ENCODE peak calls at places on chromosomes 11 and 22, in ten cellular contexts. I, U, V, K, P, M, O, C, Z and R are unnamed samples.
A peak's percentile ranks its signal among the peaks of the same experiment; 100 is the strongest.

GRCh38 chr22:39362271-39362670 is 12.5 kb downstream of the SYNGR1 start:
- DNase-seq in Z (no peak), O (peak; percentile 46), U (no peak), V (no peak), M (no peak), C (no peak), I (no peak), P (no peak), K (no peak), R (no peak)

GRCh38 chr22:46833228-46833627 is 70.8 kb downstream of the TBC1D22A start:
- DNase-seq in C (no peak), Z (peak; percentile 25), P (no peak), K (no peak), U (no peak), O (peak; percentile 67), I (peak; percentile 29), V (no peak), M (peak; percentile 14), R (peak; percentile 41)

GRCh38 chr22:39652990-39653786 is 82.6 kb downstream of the CACNA1I start:
- DNase-seq in Z (no peak), M (no peak), O (no peak), U (no peak), P (peak; percentile 48), V (no peak), I (no peak), C (no peak), K (no peak), R (no peak)

GRCh38 chr22:22814666-22815396 is 72.8 kb upstream of the IGLL5 start:
- DNase-seq in I (peak; percentile 48), P (no peak), K (no peak), U (no peak), M (no peak), Z (no peak), V (no peak), C (no peak), O (no peak), R (no peak)

GRCh38 chr11:77814848-77815247 is 5.7 kb downstream of the RSF1 start:
- DNase-seq in Z (no peak), V (no peak), C (no peak), I (no peak), K (no peak), U (no peak), O (no peak), P (no peak), M (no peak), R (no peak)

GRCh38 chr11:134749040-134749586 is 337.1 kb upstream of the B3GAT1 start:
- DNase-seq in M (no peak), K (no peak), U (peak; percentile 10), O (peak; percentile 24), I (no peak), P (no peak), Z (no peak), C (no peak), V (no peak), R (no peak)

GRCh38 chr11:120128392-120129172 is 9.3 kb downstream of the TRIM29 start:
- DNase-seq in Z (peak; percentile 8), O (no peak), M (no peak), C (peak; percentile 84), P (peak; percentile 21), V (no peak), I (no peak), U (peak; percentile 92), K (no peak), R (peak; percentile 18)

GRCh38 chr22:46627806-46628482 is 7.8 kb downstream of the GRAMD4 start:
- DNase-seq in I (no peak), V (no peak), O (no peak), P (peak; percentile 39), Z (no peak), C (no peak), K (no peak), U (no peak), M (no peak), R (no peak)

GRCh38 chr11:117199061-117199915 is at the start of gene TAGLN:
- DNase-seq in M (peak; percentile 86), V (no peak), C (peak; percentile 82), Z (peak; percentile 94), P (peak; percentile 85), U (peak; percentile 90), I (no peak), O (peak; percentile 89), K (peak; percentile 68), R (peak; percentile 21)